ENCODE peak calls at places on chromosome 16, in nine cellular contexts. R is ascending aorta, O is IMR-90, Q is gastrocnemius medialis, M is left ventricle myocardium inferior, A is K562, V is astrocyte of the spinal cord, W is glutamatergic neuron, K is thoracic aorta. Z is an unnamed sample.
A peak's percentile ranks its signal among the peaks of the same experiment; 100 is the strongest.

GRCh38 chr16:55954906-55955305 is 79.7 kb upstream of the CES5A start:
- DNase-seq in W (no peak), Q (no peak), V (no peak), A (no peak), R (no peak), O (no peak), K (no peak), M (no peak), Z (no peak)

GRCh38 chr16:10995555-10995954 is 51.2 kb downstream of the CLEC16A start:
- DNase-seq in V (no peak), O (no peak), Q (no peak), R (no peak), K (no peak), A (no peak), W (no peak), M (no peak), Z (no peak)

GRCh38 chr16:89565506-89566372 is 5.3 kb downstream of the RPL13 start:
- DNase-seq in V (peak; percentile 43), O (peak; percentile 44), A (peak; percentile 62), K (no peak), W (peak; percentile 72), R (no peak), M (peak; percentile 37), Q (peak; percentile 28), Z (no peak)

GRCh38 chr16:87780385-87780989 is 14.7 kb upstream of the KLHDC4 start:
- DNase-seq in K (no peak), Q (no peak), R (no peak), W (no peak), V (no peak), M (peak; percentile 30), O (peak; percentile 38), A (peak; percentile 53), Z (peak; percentile 14)

GRCh38 chr16:2339521-2340484 is 725 bp downstream of the ABCA3 start:
- DNase-seq in O (no peak), K (no peak), R (no peak), Q (no peak), V (peak; percentile 24), A (peak; percentile 66), W (peak; percentile 84), M (peak; percentile 52), Z (peak; percentile 8)

GRCh38 chr16:85345129-85345639 is 232.9 kb upstream of the CIBAR2 start:
- DNase-seq in M (no peak), K (no peak), W (no peak), V (no peak), Q (no peak), O (no peak), A (no peak), R (no peak), Z (no peak)

GRCh38 chr16:7217797-7218196 is 114.8 kb upstream of the RBFOX1 start:
- DNase-seq in W (no peak), V (no peak), A (no peak), Q (no peak), K (no peak), R (no peak), M (no peak), O (no peak), Z (no peak)

GRCh38 chr16:75927824-75928223 is 201.5 kb upstream of the CPHXL start:
- DNase-seq in R (no peak), A (no peak), W (no peak), K (no peak), V (no peak), M (no peak), O (no peak), Q (no peak), Z (no peak)

GRCh38 chr16:12569061-12569460 is 234.6 kb downstream of the CPPED1 start:
- DNase-seq in R (no peak), A (no peak), W (no peak), O (no peak), V (no peak), K (no peak), M (no peak), Q (no peak), Z (no peak)

GRCh38 chr16:7835032-7835431 is 502.4 kb downstream of the RBFOX1 start:
- DNase-seq in M (no peak), W (no peak), O (no peak), Q (no peak), V (no peak), K (no peak), R (no peak), A (no peak), Z (no peak)

GRCh38 chr16:4813251-4814003 is 11.0 kb upstream of the ROGDI start:
- DNase-seq in W (no peak), A (no peak), O (no peak), V (no peak), M (no peak), Q (no peak), K (no peak), R (no peak), Z (no peak)
- TF ChIP-seq CTCF in W (no peak), A (no peak), O (no peak), V (no peak), M (no peak), Q (no peak), K (no peak), R (no peak), Z (no peak)

DNA sequence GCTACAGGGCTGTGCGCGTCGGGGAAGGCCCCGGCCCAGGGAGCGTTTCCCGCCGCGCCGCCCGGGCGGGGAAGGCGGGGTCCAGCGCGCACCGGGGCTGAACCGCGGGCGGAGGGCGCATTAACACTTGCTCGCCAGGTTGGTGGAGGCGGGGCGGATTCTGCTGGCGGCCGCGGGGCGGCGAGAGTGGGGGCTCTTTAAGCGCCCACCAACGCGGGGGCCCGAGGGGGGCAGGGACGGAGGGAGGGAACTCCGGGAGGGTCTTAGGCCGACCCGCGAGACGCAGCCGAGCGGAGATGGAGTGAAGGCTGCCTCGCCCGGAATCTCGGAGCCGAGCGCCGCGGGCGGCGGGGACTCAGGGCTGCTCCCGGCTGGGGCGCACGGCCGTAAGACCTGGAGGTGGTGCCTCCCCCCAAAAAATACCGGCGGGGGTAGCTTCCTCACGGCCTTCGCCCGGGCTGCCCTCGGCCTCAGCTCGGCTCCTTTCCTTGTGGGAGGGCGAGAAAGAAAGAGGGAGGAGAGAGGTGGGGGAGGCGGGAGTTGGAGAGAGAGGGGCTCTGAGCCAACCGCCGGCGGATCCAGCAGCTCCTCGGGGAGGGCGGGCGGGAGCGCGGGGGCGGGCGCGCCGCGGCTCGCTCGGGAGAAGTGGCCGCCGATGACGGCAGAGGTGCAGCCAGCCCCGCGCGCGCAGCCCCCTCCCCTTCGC is 415 bp upstream of the FOXF1 start:
- DNase-seq in O (peak; percentile 96), A (no peak), Q (no peak), R (no peak), W (peak; percentile 40), M (peak; percentile 37), K (no peak), V (peak; percentile 87), Z (no peak)
- TF ChIP-seq CTCF in O (peak; percentile 17), A (no peak), Q (no peak), R (no peak), W (no peak), M (no peak), K (no peak), V (no peak), Z (no peak)

DNA sequence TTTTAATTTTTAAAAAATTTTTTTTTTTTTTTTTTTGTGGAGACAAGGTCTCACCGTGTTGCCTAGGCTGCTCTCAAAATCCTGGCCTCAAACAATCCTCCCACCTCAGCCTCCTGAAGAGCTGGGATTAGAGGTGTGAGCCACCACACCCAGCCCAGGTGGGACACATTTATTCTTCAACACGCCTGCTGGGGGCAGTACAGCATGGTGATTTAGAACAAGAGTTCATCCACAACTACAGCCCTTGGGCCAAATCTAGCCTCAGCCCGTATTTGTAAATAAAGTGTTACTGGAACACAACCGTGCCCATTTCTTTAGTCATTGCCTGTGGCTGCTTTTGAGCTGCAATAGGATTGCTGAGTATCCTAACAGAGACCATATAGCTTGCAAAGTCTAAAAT is 92.8 kb downstream of the KATNIP start:
- DNase-seq in M (no peak), O (peak; percentile 21), K (no peak), R (no peak), Q (no peak), V (peak; percentile 17), A (peak; percentile 39), W (no peak), Z (no peak)
- TF ChIP-seq CTCF in M (peak; percentile 39), O (peak; percentile 32), K (no peak), R (peak; percentile 27), Q (no peak), V (peak; percentile 20), A (peak; percentile 47), W (peak; percentile 60), Z (no peak)

GRCh38 chr16:78396673-78397072 is 297.2 kb downstream of the WWOX start:
- DNase-seq in V (no peak), Q (no peak), R (no peak), A (no peak), W (no peak), O (no peak), K (no peak), M (no peak), Z (no peak)

GRCh38 chr16:78395035-78395434 is 295.6 kb downstream of the WWOX start:
- DNase-seq in A (no peak), V (no peak), M (no peak), R (no peak), W (no peak), O (no peak), K (no peak), Q (no peak), Z (no peak)

GRCh38 chr16:78390828-78391227 is 291.4 kb downstream of the WWOX start:
- DNase-seq in Q (no peak), A (no peak), W (no peak), O (no peak), V (no peak), M (no peak), K (no peak), R (no peak), Z (no peak)

GRCh38 chr16:78392585-78393195 is 293.2 kb downstream of the WWOX start:
- DNase-seq in K (no peak), R (no peak), O (no peak), W (no peak), Q (no peak), M (no peak), V (no peak), A (no peak), Z (no peak)

GRCh38 chr16:78396046-78396445 is 296.6 kb downstream of the WWOX start:
- DNase-seq in Q (no peak), W (no peak), O (no peak), R (no peak), V (no peak), A (peak; percentile 20), M (no peak), K (no peak), Z (no peak)
- TF ChIP-seq CTCF in Q (peak; percentile 29), W (peak; percentile 85), O (no peak), R (no peak), V (no peak), A (no peak), M (peak; percentile 41), K (no peak), Z (no peak)

Z was measured in tibial nerve.